ENCODE peak calls at places on chromosomes 7 and 10, in eight cellular contexts. Z is CD8-positive, alpha-beta T cell; G is AG09309; J is HL-60; A is OCI-LY7; W is transverse colon; Q is AG09319; V is glutamatergic neuron. S is an unnamed sample.

GRCh38 chr10:7826971-7827370 is 8.7 kb downstream of the TAF3 start:
- DNase-seq in J (no peak), Z (no peak), G (no peak), A (no peak), Q (no peak), W (no peak), V (peak), S (no peak)

GRCh38 chr10:43128958-43129706 is 9.1 kb upstream of the CSGALNACT2 start:
- DNase-seq in Z (no peak), W (peak), V (no peak), Q (peak), G (peak), J (peak), A (no peak), S (no peak)

GRCh38 chr10:28367865-28368541 is 65.1 kb upstream of the MPP7 start:
- DNase-seq in W (peak), J (peak), V (no peak), Z (peak), G (no peak), A (peak), Q (no peak), S (no peak)

GRCh38 chr10:110495731-110496552 is 1.8 kb upstream of the DUSP5 start:
- DNase-seq in W (peak), V (peak), G (peak), Z (no peak), A (no peak), J (no peak), Q (no peak), S (peak)

GRCh38 chr7:79855172-79855571 is 279.5 kb upstream of the GNAI1 start:
- DNase-seq in Q (peak), Z (no peak), W (no peak), J (no peak), G (no peak), V (no peak), A (no peak), S (no peak)

GRCh38 chr10:29994833-29995232 is 64.6 kb downstream of the JCAD start:
- DNase-seq in Z (no peak), V (no peak), W (no peak), A (no peak), J (no peak), G (no peak), Q (no peak), S (no peak)

GRCh38 chr7:12054830-12055229 is 156.3 kb upstream of the TMEM106B start:
- DNase-seq in G (no peak), W (no peak), Q (no peak), A (no peak), V (no peak), J (no peak), Z (no peak), S (no peak)

GRCh38 chr10:132878091-132878729 is 64.2 kb downstream of the CFAP46 start:
- DNase-seq in Q (no peak), G (no peak), J (no peak), W (no peak), V (no peak), A (no peak), Z (no peak), S (peak)

GRCh38 chr10:132408367-132408781 is 11.4 kb downstream of the PWWP2B start:
- DNase-seq in W (peak), G (no peak), J (no peak), Z (no peak), A (no peak), Q (no peak), V (no peak), S (no peak)

GRCh38 chr10:24720096-24720495 is 3.6 kb downstream of the ARHGAP21 start:
- DNase-seq in J (no peak), Q (no peak), V (no peak), Z (no peak), W (no peak), G (no peak), A (no peak), S (no peak)

GRCh38 chr7:84506151-84506550 is 311.6 kb upstream of the SEMA3A start:
- DNase-seq in W (no peak), V (no peak), G (no peak), Q (no peak), J (no peak), A (no peak), Z (no peak), S (no peak)

GRCh38 chr10:79331709-79332108 is 15.6 kb upstream of the PPIF start:
- DNase-seq in J (peak), A (no peak), Z (no peak), G (peak), Q (peak), W (no peak), V (no peak), S (no peak)

GRCh38 chr7:158648787-158649186 is 55.8 kb downstream of the NCAPG2 start:
- DNase-seq in V (no peak), W (no peak), J (no peak), G (no peak), A (no peak), Z (no peak), Q (no peak), S (no peak)

GRCh38 chr10:132654121-132654571 is 116.6 kb downstream of the INPP5A start:
- DNase-seq in Z (no peak), G (no peak), Q (no peak), J (no peak), W (no peak), V (peak), A (no peak), S (no peak)

GRCh38 chr10:115996031-115996430 is 277.0 kb downstream of the GFRA1 start:
- DNase-seq in W (no peak), G (no peak), A (no peak), Q (no peak), J (no peak), V (no peak), Z (no peak), S (no peak)

GRCh38 chr10:32141018-32141807 is 85.0 kb upstream of the KIF5B start:
- DNase-seq in W (peak), Q (no peak), Z (no peak), J (no peak), V (no peak), G (no peak), A (no peak), S (no peak)

GRCh38 chr10:13990392-13990805 is 340.3 kb downstream of the FRMD4A start:
- DNase-seq in Z (no peak), Q (no peak), W (no peak), G (no peak), J (no peak), V (no peak), A (no peak), S (peak)

GRCh38 chr7:92641921-92642511 is 51.8 kb upstream of the FAM133B start:
- DNase-seq in Z (no peak), Q (no peak), A (no peak), J (peak), W (no peak), V (no peak), G (no peak), S (no peak)

GRCh38 chr7:82694020-82694419 is 250.4 kb upstream of the CACNA2D1 start:
- DNase-seq in W (no peak), V (no peak), J (no peak), A (no peak), Z (no peak), Q (no peak), G (no peak), S (no peak)

GRCh38 chr7:66055321-66055956 is 20.2 kb upstream of the ASL start:
- DNase-seq in A (no peak), Z (no peak), J (no peak), Q (no peak), W (no peak), V (no peak), G (no peak), S (no peak)

GRCh38 chr7:128948976-128949760 is 11.4 kb downstream of the IRF5 start:
- DNase-seq in J (peak), A (no peak), W (no peak), Q (no peak), G (no peak), V (no peak), Z (no peak), S (no peak)

GRCh38 chr10:85284778-85285397 is 956.5 kb downstream of the CCSER2 start:
- DNase-seq in G (no peak), Z (no peak), V (no peak), Q (no peak), W (no peak), J (no peak), A (no peak), S (no peak)

GRCh38 chr7:22853674-22854157 is 31.1 kb upstream of the TOMM7 start:
- DNase-seq in Q (no peak), Z (peak), W (peak), A (peak), G (no peak), V (no peak), J (peak), S (no peak)

GRCh38 chr7:35261041-35261440 is 7.1 kb upstream of the TBX20 start:
- DNase-seq in G (no peak), Z (no peak), A (no peak), V (no peak), W (no peak), J (no peak), Q (no peak), S (no peak)

GRCh38 chr7:157347217-157347904 is 10.6 kb downstream of the DNAJB6 start:
- DNase-seq in Q (no peak), Z (no peak), V (no peak), J (no peak), G (peak), A (no peak), W (peak), S (no peak)

GRCh38 chr10:122780391-122780790 is 65.3 kb downstream of the CUZD1 start:
- DNase-seq in V (no peak), A (no peak), G (no peak), Q (no peak), J (no peak), W (no peak), Z (no peak), S (no peak)

GRCh38 chr10:2885276-2885955 is 181.9 kb upstream of the PFKP start:
- DNase-seq in Z (no peak), V (no peak), W (no peak), G (no peak), Q (no peak), J (peak), A (no peak), S (no peak)
- TF ChIP-seq CTCF in Z (no peak), V (no peak), W (no peak), G (no peak), Q (no peak), J (no peak), A (no peak), S (no peak)

GRCh38 chr7:136803028-136803427 is 65.4 kb upstream of the CHRM2 start:
- DNase-seq in W (no peak), G (no peak), Q (no peak), J (no peak), V (no peak), A (no peak), Z (no peak), S (no peak)

GRCh38 chr7:136807598-136807997 is 60.9 kb upstream of the CHRM2 start:
- DNase-seq in W (no peak), V (no peak), A (peak), Z (no peak), G (no peak), J (no peak), Q (no peak), S (peak)
- TF ChIP-seq CTCF in W (no peak), V (no peak), A (peak), Z (no peak), G (no peak), J (no peak), Q (no peak), S (no peak)

GRCh38 chr10:73819513-73820093 is 8.2 kb upstream of the NDST2 start:
- DNase-seq in A (no peak), W (peak), Q (no peak), G (no peak), V (peak), J (no peak), Z (no peak), S (no peak)
- TF ChIP-seq CTCF in A (no peak), W (peak), Q (no peak), G (no peak), V (no peak), J (no peak), Z (no peak), S (no peak)

GRCh38 chr10:10927608-10928007 is 90.1 kb upstream of the CELF2 start:
- DNase-seq in V (no peak), A (no peak), G (no peak), J (no peak), Q (no peak), W (no peak), Z (no peak), S (no peak)

GRCh38 chr10:10925667-10926066 is 92.0 kb upstream of the CELF2 start:
- DNase-seq in A (no peak), J (no peak), W (no peak), G (no peak), V (no peak), Q (no peak), Z (no peak), S (no peak)

GRCh38 chr10:10935032-10935431 is 82.6 kb upstream of the CELF2 start:
- DNase-seq in Q (no peak), J (no peak), V (no peak), W (no peak), A (no peak), Z (no peak), G (no peak), S (no peak)

DNA sequence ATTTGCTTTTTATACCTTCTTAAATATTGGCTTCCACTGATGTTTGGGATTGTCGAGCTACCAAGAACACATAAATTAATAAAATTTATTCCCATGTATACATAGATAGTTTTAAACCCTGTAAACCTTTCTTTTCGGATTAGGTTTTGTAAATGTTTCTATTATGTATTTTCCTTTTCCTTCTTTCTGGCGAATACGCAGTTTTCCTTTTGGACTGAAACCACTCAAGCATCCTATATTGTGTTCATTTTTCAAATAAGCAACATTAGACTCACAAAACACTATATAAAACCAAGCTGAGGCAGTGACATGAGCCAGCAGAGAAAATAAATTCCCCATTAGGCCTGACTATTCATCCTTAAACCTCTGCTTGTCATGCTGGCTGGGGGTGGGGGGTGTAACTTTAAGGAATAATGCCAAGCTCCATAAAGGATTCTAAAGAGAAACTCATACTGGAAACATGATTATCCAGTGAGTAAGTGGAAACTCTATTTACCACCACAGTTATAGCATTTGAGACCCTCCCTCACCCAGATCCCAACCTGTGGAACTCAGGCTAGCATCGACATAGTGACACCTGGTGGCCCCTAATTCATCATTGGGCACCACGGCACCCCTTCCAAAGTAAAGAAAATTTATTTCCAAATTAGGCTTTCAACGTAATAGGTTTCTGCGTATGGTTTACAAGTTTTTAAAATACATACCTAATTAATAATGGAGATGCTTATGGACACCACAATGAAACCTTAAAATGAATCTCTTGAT is 86.5 kb upstream of the CELF2 start:
- DNase-seq in Q (no peak), A (no peak), J (no peak), V (no peak), Z (no peak), W (no peak), G (no peak), S (no peak)
- TF ChIP-seq CTCF in Q (peak), A (peak), J (no peak), V (no peak), Z (no peak), W (no peak), G (peak), S (no peak)

GRCh38 chr10:101720606-101721230 is 25.7 kb upstream of the FBXW4 start:
- DNase-seq in J (no peak), V (no peak), G (no peak), Q (no peak), Z (no peak), W (no peak), A (no peak), S (no peak)
- TF ChIP-seq CTCF in J (no peak), V (no peak), G (no peak), Q (no peak), Z (no peak), W (no peak), A (peak), S (no peak)

GRCh38 chr10:16519250-16519907 is 2.3 kb downstream of the C1QL3 start:
- DNase-seq in V (peak), W (no peak), Q (no peak), J (no peak), Z (no peak), G (no peak), A (no peak), S (no peak)
- TF ChIP-seq CTCF in V (no peak), W (no peak), Q (no peak), J (no peak), Z (no peak), G (no peak), A (no peak), S (no peak)

GRCh38 chr7:29953735-29954347 is 35.8 kb downstream of the SCRN1 start:
- DNase-seq in W (no peak), J (peak), Q (peak), G (peak), V (no peak), Z (no peak), A (no peak), S (no peak)
- TF ChIP-seq CTCF in W (no peak), J (no peak), Q (no peak), G (no peak), V (no peak), Z (no peak), A (no peak), S (no peak)

GRCh38 chr10:83301732-83302131 is 837.6 kb upstream of the GHITM start:
- DNase-seq in V (no peak), A (no peak), W (no peak), Z (no peak), Q (no peak), G (no peak), J (no peak), S (no peak)
- TF ChIP-seq CTCF in V (no peak), A (no peak), W (no peak), Z (no peak), Q (no peak), G (no peak), J (no peak), S (no peak)

GRCh38 chr7:101625076-101625914 is 3.8 kb downstream of the MYL10 start:
- DNase-seq in G (no peak), J (no peak), A (peak), Q (no peak), W (no peak), Z (no peak), V (no peak), S (no peak)
- TF ChIP-seq CTCF in G (peak), J (no peak), A (peak), Q (peak), W (no peak), Z (no peak), V (no peak), S (no peak)

DNA sequence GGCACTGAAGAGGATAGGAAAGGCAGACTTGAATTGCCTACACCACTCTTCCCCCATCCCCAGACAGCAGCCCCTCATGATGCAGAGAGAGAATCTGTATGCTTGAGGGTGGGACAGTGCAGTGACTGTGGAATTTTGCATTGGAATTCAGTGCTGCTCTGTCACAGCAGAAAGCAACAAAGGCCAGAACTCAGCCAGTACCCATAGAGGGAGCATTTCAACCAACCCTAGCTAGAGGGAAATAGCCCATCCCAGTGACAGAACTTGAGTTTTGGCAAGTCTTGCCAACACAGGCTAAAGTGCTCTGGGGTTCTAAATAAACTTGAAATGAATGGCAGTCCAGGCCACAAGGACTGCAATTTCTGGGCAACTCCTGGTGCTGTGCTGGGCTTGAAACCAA is 80.4 kb downstream of the TES start:
- DNase-seq in Z (no peak), W (no peak), G (no peak), Q (no peak), V (no peak), J (no peak), A (no peak), S (no peak)
- TF ChIP-seq CTCF in Z (no peak), W (no peak), G (peak), Q (no peak), V (no peak), J (no peak), A (no peak), S (no peak)